ENCODE peak calls at places on chromosomes 7 and 10, in four cellular contexts. W, O, I and T are unnamed samples.
A peak's percentile ranks its signal among the peaks of the same experiment; 100 is the strongest.

GRCh38 chr7:75630549-75630948 is 108.2 kb downstream of the HIP1 start:
- DNase-seq in W (no peak), O (no peak), I (no peak), T (no peak)

GRCh38 chr10:83542774-83543291 is 596.5 kb upstream of the GHITM start:
- DNase-seq in W (no peak), O (no peak), I (no peak), T (no peak)

GRCh38 chr10:110304394-110304779 is 333 bp downstream of the SMNDC1 start:
- DNase-seq in W (no peak), O (no peak), I (no peak), T (no peak)

GRCh38 chr10:14334771-14335170 is 4.0 kb upstream of the FRMD4A start:
- DNase-seq in W (no peak), O (no peak), I (no peak), T (no peak)

GRCh38 chr7:25989140-25989705 is 162.8 kb upstream of the NFE2L3 start:
- DNase-seq in W (no peak), O (no peak), I (no peak), T (no peak)

GRCh38 chr10:89147256-89147655 is 59.9 kb downstream of the CH25H start:
- DNase-seq in W (no peak), O (no peak), I (no peak), T (no peak)

GRCh38 chr10:71771821-71772617 is 1.3 kb downstream of the VSIR start:
- DNase-seq in W (no peak), O (no peak), I (no peak), T (no peak)

GRCh38 chr7:158706710-158707590 is 2.3 kb upstream of the NCAPG2 start:
- DNase-seq in W (no peak), O (no peak), I (no peak), T (no peak)

GRCh38 chr7:77244222-77244934 is 44.8 kb upstream of the FGL2 start:
- DNase-seq in W (no peak), O (no peak), I (no peak), T (no peak)

GRCh38 chr10:132417249-132417878 is 20.4 kb downstream of the PWWP2B start:
- DNase-seq in W (no peak), O (no peak), I (no peak), T (no peak)

GRCh38 chr10:3530346-3531096 is 254.5 kb downstream of the KLF6 start:
- DNase-seq in W (no peak), O (no peak), I (no peak), T (no peak)

GRCh38 chr7:163298-163695 is 29.1 kb upstream of the FAM20C start:
- DNase-seq in W (no peak), O (no peak), I (no peak), T (no peak)

GRCh38 chr7:80732635-80733034 is 94.2 kb downstream of the CD36 start:
- DNase-seq in W (no peak), O (no peak), I (no peak), T (no peak)

GRCh38 chr10:114300036-114300645 is 61.1 kb downstream of the VWA2 start:
- DNase-seq in W (no peak), O (no peak), I (no peak), T (no peak)

GRCh38 chr7:132076301-132077049 is 499.8 kb downstream of the PLXNA4 start:
- DNase-seq in W (no peak), O (no peak), I (no peak), T (no peak)

GRCh38 chr10:69684020-69684980 is 54.3 kb downstream of the FAM241B start:
- DNase-seq in W (no peak), O (no peak), I (peak; percentile 39), T (no peak)

GRCh38 chr7:114793155-114793849 is 128.6 kb upstream of the MDFIC start:
- DNase-seq in W (no peak), O (no peak), I (no peak), T (no peak)